ENCODE peak calls at places on chromosomes 6 and 20, in four cellular contexts. V is adipocyte, K is vagina, Y is heart right ventricle. R is an unnamed sample.

GRCh38 chr6:84027340-84028183 is 6.0 kb upstream of the MRAP2 start:
- DNase-seq in V (peak; percentile 90), Y (no peak), K (no peak), R (no peak)

GRCh38 chr6:108423982-108424695 is 129.3 kb downstream of the AFG1L start:
- DNase-seq in Y (no peak), V (no peak), K (no peak), R (no peak)

GRCh38 chr6:146650799-146651481 is 52.2 kb downstream of the ADGB start:
- DNase-seq in V (peak; percentile 13), Y (no peak), K (no peak), R (no peak)

GRCh38 chr6:142300302-142300701 is 1.5 kb upstream of the ADGRG6 start:
- DNase-seq in K (no peak), Y (no peak), V (no peak), R (no peak)

GRCh38 chr6:31579546-31580445 is 2.4 kb downstream of the LTB start:
- DNase-seq in K (no peak), Y (no peak), V (no peak), R (no peak)

GRCh38 chr6:72149715-72150114 is 263.4 kb downstream of the RIMS1 start:
- DNase-seq in K (no peak), Y (no peak), V (no peak), R (no peak)

GRCh38 chr6:113651120-113651519 is 206.0 kb upstream of the MARCKS start:
- DNase-seq in K (no peak), Y (peak; percentile 21), V (no peak), R (no peak)

GRCh38 chr20:38229376-38230252 is 30.9 kb downstream of the KIAA1755 start:
- DNase-seq in K (no peak), V (peak; percentile 74), Y (no peak), R (no peak)

GRCh38 chr6:811806-812205 is 118.9 kb upstream of the EXOC2 start:
- DNase-seq in Y (no peak), V (peak; percentile 57), K (no peak), R (no peak)

GRCh38 chr6:133241901-133242760 is 974 bp downstream of the EYA4 start:
- DNase-seq in V (peak; percentile 59), K (no peak), Y (peak; percentile 28), R (no peak)

GRCh38 chr20:24951536-24952047 is 2.5 kb downstream of the CST7 start:
- DNase-seq in V (no peak), K (peak; percentile 81), Y (no peak), R (peak; percentile 54)

GRCh38 chr6:15968519-15968918 is 160.4 kb upstream of the MYLIP start:
- DNase-seq in V (no peak), Y (no peak), K (peak; percentile 2), R (no peak)

GRCh38 chr6:137016366-137016765 is 28.4 kb downstream of the IL20RA start:
- DNase-seq in V (no peak), Y (no peak), K (no peak), R (no peak)

GRCh38 chr20:32581839-32582658 is 3.1 kb downstream of the NOL4L start:
- DNase-seq in V (no peak), Y (no peak), K (no peak), R (no peak)

GRCh38 chr20:42749548-42749947 is 440.2 kb downstream of the PTPRT start:
- DNase-seq in K (no peak), V (no peak), Y (no peak), R (no peak)

GRCh38 chr20:5397418-5397817 is 80.7 kb upstream of the PROKR2 start:
- DNase-seq in V (no peak), Y (no peak), K (no peak), R (no peak)

GRCh38 chr6:81766482-81767069 is 14.1 kb upstream of the TENT5A start:
- DNase-seq in V (peak; percentile 93), Y (no peak), K (no peak), R (no peak)

GRCh38 chr6:169996652-169997051 is 245.2 kb downstream of the ERMARD start:
- DNase-seq in V (no peak), K (no peak), Y (no peak), R (no peak)

GRCh38 chr6:11637266-11637665 is 99.7 kb downstream of the TMEM170B start:
- DNase-seq in K (no peak), Y (no peak), V (no peak), R (no peak)

GRCh38 chr20:58829531-58829941 is 21.2 kb downstream of the GNAS-AS1 start:
- DNase-seq in V (no peak), K (no peak), Y (peak; percentile 42), R (no peak)

GRCh38 chr6:70395301-70395672 is 18.0 kb upstream of the FAM135A start:
- DNase-seq in Y (no peak), K (no peak), V (no peak), R (no peak)

GRCh38 chr20:61829526-61829925 is 236.2 kb downstream of the TAF4 start:
- DNase-seq in K (no peak), Y (no peak), V (no peak), R (no peak)

GRCh38 chr6:11668455-11668854 is 110.1 kb downstream of the ADTRP start:
- DNase-seq in V (no peak), Y (no peak), K (no peak), R (no peak)

GRCh38 chr6:145075425-145075824 is 659.9 kb downstream of the EPM2A start:
- DNase-seq in V (no peak), Y (no peak), K (no peak), R (no peak)

GRCh38 chr6:21478411-21478810 is 115.1 kb upstream of the SOX4 start:
- DNase-seq in V (peak; percentile 9), K (no peak), Y (no peak), R (no peak)

GRCh38 chr6:104606361-104606760 is 253.4 kb downstream of the HACE1 start:
- DNase-seq in K (no peak), Y (no peak), V (no peak), R (no peak)

GRCh38 chr6:127303917-127304316 is 37.3 kb downstream of the RNF146 start:
- DNase-seq in V (no peak), K (no peak), Y (no peak), R (no peak)

GRCh38 chr20:8309638-8310037 is 177.6 kb downstream of the PLCB1 start:
- DNase-seq in Y (no peak), K (no peak), V (no peak), R (no peak)

GRCh38 chr6:164396071-164397047 is 913.0 kb downstream of the C6orf118 start:
- DNase-seq in V (no peak), Y (no peak), K (no peak), R (no peak)

DNA sequence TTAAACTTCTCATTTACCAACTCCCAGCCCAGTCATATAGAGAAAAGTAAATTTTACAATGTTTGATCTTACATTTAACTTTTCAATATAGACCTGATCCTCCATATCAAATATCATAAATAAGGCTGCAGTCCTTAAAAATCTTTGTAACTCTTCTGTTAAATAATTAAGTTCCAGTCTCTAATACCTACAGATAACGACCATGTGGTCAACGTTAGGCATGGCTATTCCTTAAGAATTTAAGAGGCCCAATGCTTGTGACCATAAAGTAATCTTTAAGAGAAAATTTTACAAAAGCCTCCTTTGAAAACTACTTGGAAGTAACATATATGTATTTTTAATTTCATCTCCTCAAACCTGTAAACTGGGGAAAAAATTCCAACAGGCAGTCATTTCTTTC is 1.6 kb downstream of the FBXO5 start:
- DNase-seq in Y (no peak), K (no peak), V (no peak), R (no peak)
- H3K36me3 ChIP-seq in Y (peaks cover 2% of the 10 kb centered on the region), K (no peaks in the 10 kb centered on the region), V (no peaks in the 10 kb centered on the region), R (no peaks in the 10 kb centered on the region)

GRCh38 chr20:35702051-35702823 is 3.0 kb downstream of the ROMO1 start:
- DNase-seq in Y (no peak), V (no peak), K (peak; percentile 60), R (peak; percentile 50)

GRCh38 chr20:35700625-35701148 is 1.5 kb downstream of the ROMO1 start:
- DNase-seq in Y (no peak), V (no peak), K (peak; percentile 34), R (peak; percentile 30)

GRCh38 chr20:35702824-35703695 is 3.9 kb downstream of the ROMO1 start:
- DNase-seq in V (no peak), K (no peak), Y (no peak), R (no peak)

GRCh38 chr20:35708502-35708901 is 9.3 kb downstream of the ROMO1 start:
- DNase-seq in Y (no peak), V (no peak), K (no peak), R (no peak)

DNA sequence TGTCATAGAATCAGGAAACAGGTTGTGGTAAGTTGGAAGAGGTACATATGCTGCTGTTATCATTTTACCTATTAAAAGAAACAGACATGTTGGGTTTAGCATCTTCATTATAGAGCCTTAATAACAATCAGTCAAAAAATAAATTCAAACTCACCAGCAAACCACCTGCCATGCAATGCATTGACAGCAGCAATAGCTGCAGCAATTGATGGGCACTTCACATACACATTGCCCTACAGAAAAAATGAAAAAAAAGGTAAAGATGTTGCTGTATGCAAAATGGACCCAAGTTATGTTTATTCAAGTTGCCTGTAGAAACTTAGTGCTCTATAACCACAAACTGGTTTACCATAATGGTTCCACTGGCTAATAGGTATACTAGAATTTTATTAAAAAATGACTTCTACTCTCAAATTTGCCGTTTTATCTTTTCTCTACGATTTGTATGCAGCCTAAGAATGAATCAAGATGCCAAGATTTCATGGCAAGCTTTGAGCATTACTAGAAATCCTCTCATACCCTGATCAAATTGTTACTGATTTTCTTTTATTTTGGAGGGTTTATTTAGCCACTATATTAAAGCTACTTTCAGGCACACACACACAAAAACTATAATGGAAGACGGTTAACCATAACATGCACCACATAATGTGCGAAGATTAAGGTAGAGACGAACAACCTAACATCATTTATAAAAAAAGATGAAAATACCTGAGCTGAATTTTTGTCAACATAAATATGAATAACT is 5.5 kb downstream of the ROMO1 start:
- DNase-seq in V (no peak), K (peak; percentile 5), Y (no peak), R (no peak)
- H3K36me3 ChIP-seq in V (peaks cover 86% of the 10 kb centered on the region), K (peaks cover 86% of the 10 kb centered on the region), Y (peaks cover 92% of the 10 kb centered on the region), R (peaks cover 86% of the 10 kb centered on the region)

DNA sequence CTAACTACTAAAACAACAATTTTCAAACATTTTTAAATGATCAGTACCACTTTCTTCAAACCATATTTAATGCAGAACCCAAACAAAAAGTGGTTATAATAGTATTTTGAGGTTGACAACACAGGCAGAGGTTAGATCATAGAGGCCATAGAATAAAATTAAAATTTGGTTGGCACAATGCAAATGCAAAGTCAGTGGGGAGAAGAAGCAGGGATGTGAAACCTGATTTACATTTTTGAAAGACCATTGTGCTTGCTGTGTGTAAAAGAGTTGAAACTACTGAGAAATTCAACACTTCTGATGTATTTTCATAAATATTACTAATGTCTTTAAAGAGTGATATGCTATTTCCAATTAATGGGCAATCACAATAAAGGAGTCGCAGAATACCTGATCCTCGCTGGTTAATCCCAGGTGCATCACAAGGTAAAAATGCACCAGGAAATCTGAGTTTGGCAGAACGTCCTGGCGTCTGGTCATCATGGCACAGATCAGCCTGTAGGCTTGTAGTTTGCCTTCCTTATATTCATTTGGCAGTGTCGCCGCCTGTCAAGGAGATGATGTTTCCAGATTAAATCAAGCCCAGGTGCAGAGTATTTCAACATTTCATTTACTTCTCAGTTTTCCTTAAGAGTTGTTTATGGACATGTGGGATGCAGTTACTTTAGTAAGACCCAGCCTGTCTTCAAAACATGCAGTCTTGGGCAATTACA is 141.2 kb downstream of the RALGAPA2 start:
- DNase-seq in V (no peak), K (no peak), Y (no peak), R (no peak)
- H3K36me3 ChIP-seq in V (peaks cover 5% of the 10 kb centered on the region), K (peaks cover 8% of the 10 kb centered on the region), Y (peaks cover 80% of the 10 kb centered on the region), R (peaks cover 58% of the 10 kb centered on the region)

GRCh38 chr6:109471105-109471810 is 11.8 kb downstream of the ZBTB24 start:
- DNase-seq in K (peak; percentile 60), Y (no peak), V (no peak), R (no peak)

GRCh38 chr6:109469591-109470189 is 13.3 kb downstream of the ZBTB24 start:
- DNase-seq in V (no peak), Y (no peak), K (peak; percentile 75), R (no peak)

GRCh38 chr6:109465772-109466171 is 10.2 kb upstream of the MICAL1 start:
- DNase-seq in Y (no peak), V (no peak), K (no peak), R (peak; percentile 91)

GRCh38 chr6:109466212-109466923 is 10.8 kb upstream of the MICAL1 start:
- DNase-seq in Y (no peak), V (no peak), K (no peak), R (no peak)

GRCh38 chr6:109467696-109468095 is 12.1 kb upstream of the MICAL1 start:
- DNase-seq in V (no peak), Y (no peak), K (no peak), R (no peak)
- H3K36me3 ChIP-seq in V (peaks cover 98% of the 10 kb centered on the region), Y (peaks cover 100% of the 10 kb centered on the region), K (peaks cover 62% of the 10 kb centered on the region), R (peaks cover 96% of the 10 kb centered on the region)